ENCODE peak calls at places on chromosome 6, in five cellular contexts. D is PC-3, V is upper lobe of right lung, E is right cardiac atrium, K is tibial artery. N is an unnamed sample.

GRCh38 chr6:84072452-84072997 is 39.0 kb downstream of the MRAP2 start:
- DNase-seq in D (no peak), V (no peak), E (no peak), K (no peak), N (no peak)

GRCh38 chr6:111098597-111098996 is 11.3 kb downstream of the SLC16A10 start:
- DNase-seq in D (no peak), V (no peak), E (no peak), K (no peak), N (no peak)

GRCh38 chr6:108736832-108737231 is 111.4 kb upstream of the ARMC2 start:
- DNase-seq in D (peak; percentile 84), V (no peak), E (no peak), K (peak; percentile 79), N (no peak)

GRCh38 chr6:143232849-143233248 is 172.2 kb downstream of the AIG1 start:
- DNase-seq in D (peak; percentile 66), V (no peak), E (no peak), K (no peak), N (peak; percentile 58)

GRCh38 chr6:37354526-37355384 is 972 bp downstream of the RNF8 start:
- DNase-seq in D (peak; percentile 34), V (peak; percentile 74), E (peak; percentile 63), K (no peak), N (peak; percentile 23)

GRCh38 chr6:132819405-132820145 is 5.2 kb downstream of the RPS12 start:
- DNase-seq in D (peak; percentile 51), V (no peak), E (no peak), K (no peak), N (no peak)

GRCh38 chr6:97645757-97646156 is 362.7 kb upstream of the MMS22L start:
- DNase-seq in D (no peak), V (no peak), E (no peak), K (no peak), N (no peak)

GRCh38 chr6:106084106-106084963 is 1.8 kb upstream of the PRDM1 start:
- DNase-seq in D (peak; percentile 54), V (no peak), E (no peak), K (no peak), N (peak; percentile 64)

GRCh38 chr6:16274519-16275229 is 36.3 kb downstream of the GMPR start:
- DNase-seq in D (no peak), V (no peak), E (no peak), K (no peak), N (no peak)

GRCh38 chr6:4518506-4518905 is 257.7 kb upstream of the CDYL start:
- DNase-seq in D (no peak), V (no peak), E (no peak), K (no peak), N (no peak)

GRCh38 chr6:44833248-44833647 is 445.7 kb downstream of the CDC5L start:
- DNase-seq in D (no peak), V (no peak), E (no peak), K (no peak), N (no peak)

GRCh38 chr6:113920663-113921267 is 50.2 kb downstream of the HDAC2 start:
- DNase-seq in D (no peak), V (no peak), E (no peak), K (no peak), N (peak; percentile 37)

GRCh38 chr6:37983720-37984501 is 164.4 kb downstream of the ZFAND3 start:
- DNase-seq in D (no peak), V (no peak), E (no peak), K (no peak), N (no peak)

GRCh38 chr6:163414367-163415175 is at the start of gene QKI:
- DNase-seq in D (peak; percentile 69), V (peak; percentile 93), E (peak; percentile 96), K (peak; percentile 93), N (peak; percentile 78)

GRCh38 chr6:1809359-1809988 is 199.8 kb downstream of the FOXC1 start:
- DNase-seq in D (peak; percentile 11), V (no peak), E (no peak), K (no peak), N (no peak)

DNA sequence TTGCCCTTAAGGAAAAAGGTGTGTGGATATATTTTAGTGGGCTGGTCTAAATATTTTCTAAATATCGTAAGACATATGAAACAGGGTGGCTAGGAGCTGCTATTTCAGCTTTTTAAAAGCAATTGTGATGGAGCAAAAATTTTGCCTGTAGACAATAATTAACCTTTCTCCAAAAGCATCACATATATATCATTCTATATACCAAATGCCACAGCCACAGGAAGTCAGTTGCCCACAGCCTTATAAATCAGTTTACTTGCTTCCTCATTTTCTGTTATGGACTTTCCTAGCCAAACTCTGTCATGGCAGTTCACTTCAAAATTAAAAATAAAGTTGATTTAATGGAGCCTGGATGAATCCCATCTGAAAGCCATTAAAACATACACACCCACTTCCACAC is 93.4 kb upstream of the NHSL1 start:
- DNase-seq in D (peak; percentile 3), V (no peak), E (no peak), K (no peak), N (no peak)
- H3K4me3 ChIP-seq in D (peak overlapping the region; percentile 51), V (no peak overlapping the region), E (no peak overlapping the region), K (no peak overlapping the region), N (no peak overlapping the region)

GRCh38 chr6:53344993-53345392 is 3.8 kb downstream of the ELOVL5 start:
- DNase-seq in D (no peak), V (no peak), E (no peak), K (no peak), N (no peak)
- H3K4me1 ChIP-seq in D (peaks cover 12% of the 10 kb centered on the region), V (peaks cover 18% of the 10 kb centered on the region), E (no peaks in the 10 kb centered on the region), K (no peaks in the 10 kb centered on the region), N (peaks cover 3% of the 10 kb centered on the region)

GRCh38 chr6:31880616-31881015 is 1.8 kb upstream of the SLC44A4 start:
- DNase-seq in D (no peak), V (no peak), E (no peak), K (no peak), N (no peak)

GRCh38 chr6:31879901-31880300 is 1.1 kb upstream of the SLC44A4 start:
- DNase-seq in D (no peak), V (no peak), E (no peak), K (no peak), N (no peak)

GRCh38 chr6:31878761-31879542 is at the start of gene SLC44A4:
- DNase-seq in D (peak; percentile 34), V (peak; percentile 69), E (peak; percentile 40), K (no peak), N (no peak)

GRCh38 chr6:31882344-31882743 is 3.5 kb upstream of the SLC44A4 start:
- DNase-seq in D (no peak), V (no peak), E (peak; percentile 46), K (no peak), N (peak; percentile 78)

GRCh38 chr6:31881136-31881859 is 2.5 kb upstream of the SLC44A4 start:
- DNase-seq in D (no peak), V (no peak), E (peak; percentile 31), K (no peak), N (no peak)
- H3K27me3 ChIP-seq in D (no peaks in the 10 kb centered on the region), V (no peaks in the 10 kb centered on the region), E (no peaks in the 10 kb centered on the region), K (no peaks in the 10 kb centered on the region), N (no peaks in the 10 kb centered on the region)

GRCh38 chr6:30554404-30554803 is 1.9 kb downstream of the GNL1 start:
- DNase-seq in D (no peak), V (no peak), E (no peak), K (no peak), N (no peak)
- H3K4me3 ChIP-seq in D (peak overlapping the region; percentile 77), V (no peak overlapping the region), E (no peak overlapping the region), K (no peak overlapping the region), N (no peak overlapping the region)

GRCh38 chr6:166412156-166412910 is 29.6 kb upstream of the MPC1 start:
- DNase-seq in D (no peak), V (no peak), E (no peak), K (peak; percentile 55), N (no peak)

GRCh38 chr6:166415306-166415705 is 32.6 kb upstream of the MPC1 start:
- DNase-seq in D (no peak), V (no peak), E (no peak), K (no peak), N (no peak)

GRCh38 chr6:166411721-166412151 is 29.0 kb upstream of the MPC1 start:
- DNase-seq in D (no peak), V (no peak), E (no peak), K (peak; percentile 56), N (no peak)

GRCh38 chr6:166412911-166413384 is 30.2 kb upstream of the MPC1 start:
- DNase-seq in D (no peak), V (no peak), E (no peak), K (no peak), N (peak; percentile 39)

GRCh38 chr6:166413491-166413951 is 30.8 kb upstream of the MPC1 start:
- DNase-seq in D (no peak), V (no peak), E (no peak), K (peak; percentile 41), N (no peak)
- H3K4me1 ChIP-seq in D (no peaks in the 10 kb centered on the region), V (no peaks in the 10 kb centered on the region), E (no peaks in the 10 kb centered on the region), K (no peaks in the 10 kb centered on the region), N (no peaks in the 10 kb centered on the region)

N was measured in BE2C.